ENCODE peak calls at places on chromosome 22, in six cellular contexts. F is MG63, D is PC-9, L is kidney, J is neural progenitor cell, P is uterus. A is an unnamed sample.
A peak's percentile ranks its signal among the peaks of the same experiment; 100 is the strongest.

GRCh38 chr22:48842976-48843375 is 984.7 kb downstream of the BRD1 start:
- DNase-seq in J (no peak), L (peak; percentile 52), P (no peak), F (no peak), D (no peak), A (no peak)

GRCh38 chr22:23278883-23279675 is 98.8 kb downstream of the BCR start:
- DNase-seq in J (no peak), D (peak; percentile 69), P (no peak), L (no peak), F (peak; percentile 71), A (no peak)

GRCh38 chr22:45787770-45788169 is 116.1 kb downstream of the ATXN10 start:
- DNase-seq in P (no peak), F (no peak), L (no peak), D (no peak), J (no peak), A (no peak)

GRCh38 chr22:27756212-27756660 is 45.3 kb downstream of the MN1 start:
- DNase-seq in F (no peak), L (no peak), D (no peak), P (no peak), J (no peak), A (no peak)

GRCh38 chr22:20494978-20495860 is at the start of gene KLHL22:
- DNase-seq in F (no peak), P (no peak), D (no peak), J (no peak), L (peak; percentile 86), A (no peak)

GRCh38 chr22:17199131-17199731 is 20.0 kb downstream of the ADA2 start:
- DNase-seq in D (no peak), L (peak; percentile 38), F (no peak), J (peak; percentile 90), P (peak; percentile 66), A (no peak)

GRCh38 chr22:31443516-31443915 is 44.1 kb downstream of the DRG1 start:
- DNase-seq in L (no peak), D (no peak), J (no peak), F (no peak), P (no peak), A (no peak)

GRCh38 chr22:43081968-43082367 is 7.2 kb downstream of the TTLL1 start:
- DNase-seq in F (no peak), P (no peak), D (no peak), L (no peak), J (no peak), A (no peak)

GRCh38 chr22:48494256-48494967 is 1333.3 kb downstream of the BRD1 start:
- DNase-seq in F (no peak), J (no peak), L (peak; percentile 49), D (no peak), P (no peak), A (no peak)

GRCh38 chr22:44168206-44168605 is 12.5 kb upstream of the PARVG start:
- DNase-seq in J (no peak), D (no peak), L (peak; percentile 65), P (no peak), F (no peak), A (no peak)

DNA sequence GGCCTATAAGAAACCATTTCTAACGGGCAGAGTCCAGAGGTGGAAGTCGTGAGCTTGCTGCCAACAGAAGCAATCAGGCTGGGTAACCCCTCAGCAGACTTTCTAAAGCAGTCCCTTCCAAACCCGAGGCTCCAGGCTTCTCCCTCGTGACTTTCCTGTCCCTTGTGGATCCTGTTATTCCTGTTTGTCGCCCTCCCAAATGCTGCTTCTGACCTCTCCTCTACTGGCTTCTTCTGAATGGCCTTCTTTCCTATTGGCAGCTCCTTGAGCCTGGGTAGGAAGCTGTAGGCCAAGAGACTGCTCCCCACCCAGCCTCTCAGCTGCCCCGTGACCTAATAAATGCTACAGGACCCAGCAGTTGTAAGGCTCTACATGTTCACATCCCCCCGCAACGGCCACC is 35.0 kb downstream of the MAFF start:
- DNase-seq in L (no peak), J (no peak), F (no peak), D (peak; percentile 99), P (no peak), A (peak; percentile 53)
- H3K36me3 ChIP-seq in L (peaks cover 5% of the 10 kb centered on the region), J (no peaks in the 10 kb centered on the region), F (peaks cover 54% of the 10 kb centered on the region), D (peaks cover 36% of the 10 kb centered on the region), P (no peaks in the 10 kb centered on the region), A (peaks cover 2% of the 10 kb centered on the region)

GRCh38 chr22:19352217-19352616 is 60.7 kb upstream of the CLTCL1 start:
- DNase-seq in L (no peak), P (no peak), J (no peak), D (no peak), F (no peak), A (no peak)
- H3K36me3 ChIP-seq in L (peaks cover 51% of the 10 kb centered on the region), P (no peaks in the 10 kb centered on the region), J (no peaks in the 10 kb centered on the region), D (no peaks in the 10 kb centered on the region), F (peaks cover 59% of the 10 kb centered on the region), A (peaks cover 4% of the 10 kb centered on the region)

DNA sequence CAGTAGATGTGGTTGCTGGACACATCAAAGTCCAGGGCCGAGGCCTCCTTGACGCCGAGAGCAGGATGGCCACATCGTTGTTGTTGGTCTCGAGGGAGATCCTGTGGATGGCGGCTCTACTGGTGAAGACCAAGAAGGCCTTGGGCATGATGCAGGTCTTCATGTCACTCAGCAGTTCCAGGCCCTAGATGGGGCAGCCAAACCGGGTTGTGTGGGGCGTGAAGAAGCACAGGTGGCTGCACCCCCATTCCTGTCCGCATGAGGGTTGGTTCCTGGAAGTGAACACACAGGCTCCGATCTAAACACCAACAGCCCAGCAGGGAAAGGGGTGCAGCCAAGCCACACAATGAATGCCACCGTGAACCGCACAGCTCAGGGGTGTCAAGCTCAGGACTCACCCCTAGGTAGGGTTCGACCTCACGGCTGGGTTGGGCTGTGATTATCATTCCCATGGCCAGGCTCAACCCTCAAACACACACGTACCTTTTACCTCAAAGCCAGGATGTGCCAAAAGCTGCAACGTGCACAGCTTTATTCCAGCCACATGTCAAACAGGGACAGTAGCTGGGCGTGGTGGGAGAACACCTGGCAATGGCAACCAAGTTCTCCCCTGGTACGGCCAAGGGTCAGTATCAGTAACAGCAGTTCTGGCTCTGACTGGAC is 132.3 kb downstream of the CRYBB2 start:
- DNase-seq in F (no peak), J (no peak), D (no peak), P (no peak), L (no peak), A (no peak)
- H3K36me3 ChIP-seq in F (no peaks in the 10 kb centered on the region), J (no peaks in the 10 kb centered on the region), D (no peaks in the 10 kb centered on the region), P (no peaks in the 10 kb centered on the region), L (peaks cover 27% of the 10 kb centered on the region), A (no peaks in the 10 kb centered on the region)

GRCh38 chr22:30333707-30334087 is 7.0 kb upstream of the TBC1D10A start:
- DNase-seq in L (no peak), F (no peak), J (no peak), P (no peak), D (no peak), A (no peak)
- H3K36me3 ChIP-seq in L (peaks cover 53% of the 10 kb centered on the region), F (peaks cover 75% of the 10 kb centered on the region), J (no peaks in the 10 kb centered on the region), P (no peaks in the 10 kb centered on the region), D (peaks cover 24% of the 10 kb centered on the region), A (peaks cover 2% of the 10 kb centered on the region)

DNA sequence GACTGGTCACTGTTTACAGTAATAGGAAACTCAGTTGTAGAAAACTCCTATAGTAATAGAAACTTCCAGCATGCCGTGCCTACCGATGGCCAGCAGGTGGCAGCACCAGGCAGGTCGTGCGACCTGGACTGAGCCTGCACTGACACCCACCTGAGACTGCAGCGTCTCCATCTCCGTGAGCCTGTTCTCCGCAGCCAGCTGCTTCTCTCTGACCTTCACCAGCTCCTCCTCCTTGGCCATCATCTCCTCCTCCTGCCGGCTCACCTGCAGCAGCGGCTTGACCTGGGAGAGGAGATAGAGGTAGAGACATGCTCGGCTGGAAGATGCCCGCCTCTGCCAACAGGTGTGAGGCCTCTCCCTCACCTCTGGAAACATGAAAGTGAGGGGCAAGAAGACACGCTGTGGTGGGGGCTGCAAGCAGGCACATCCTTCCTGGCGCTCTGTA is 48.5 kb downstream of the APOL1 start:
- DNase-seq in J (peak; percentile 81), D (peak; percentile 64), P (peak; percentile 80), F (peak; percentile 39), L (peak; percentile 88), A (peak; percentile 83)
- H3K36me3 ChIP-seq in J (no peaks in the 10 kb centered on the region), D (peaks cover 82% of the 10 kb centered on the region), P (no peaks in the 10 kb centered on the region), F (peaks cover 98% of the 10 kb centered on the region), L (peaks cover 89% of the 10 kb centered on the region), A (peaks cover 17% of the 10 kb centered on the region)

GRCh38 chr22:49956418-49956770 is 4.2 kb upstream of the PIM3 start:
- DNase-seq in L (peak; percentile 74), J (no peak), F (no peak), P (no peak), D (no peak), A (no peak)
- H3K36me3 ChIP-seq in L (no peaks in the 10 kb centered on the region), J (no peaks in the 10 kb centered on the region), F (peaks cover under 1% of the 10 kb centered on the region), P (no peaks in the 10 kb centered on the region), D (peaks cover under 1% of the 10 kb centered on the region), A (no peaks in the 10 kb centered on the region)

A was measured in Caco-2.